ENCODE peak calls at places on chromosomes 1 and 21, in ten cellular contexts. P, L, T, B, X, S, Z, J, F and U are unnamed samples.

GRCh38 chr1:154962238-154962678 is 676 bp upstream of the PYGO2 start:
- DNase-seq in T (peak; percentile 50), J (peak; percentile 69), P (no peak), F (no peak), S (no peak), X (no peak), Z (peak; percentile 41), B (no peak), L (peak; percentile 22), U (peak; percentile 39)

GRCh38 chr1:55275976-55276375 is 60.8 kb upstream of the USP24 start:
- DNase-seq in F (no peak), B (no peak), Z (peak; percentile 28), T (no peak), X (no peak), P (no peak), J (no peak), S (no peak), L (peak; percentile 28), U (peak; percentile 48)

GRCh38 chr1:121546830-121547680 is 362.3 kb downstream of the SRGAP2C start:
- DNase-seq in F (no peak), T (peak; percentile 5), J (no peak), L (no peak), X (no peak), P (no peak), B (no peak), S (no peak), Z (peak; percentile 74), U (peak; percentile 6)

GRCh38 chr1:229012823-229013222 is 258.1 kb upstream of the RAB4A start:
- DNase-seq in S (no peak), J (no peak), L (peak; percentile 52), B (no peak), F (no peak), P (no peak), Z (no peak), X (no peak), T (no peak), U (no peak)

GRCh38 chr1:240914506-240914905 is 302.6 kb upstream of the GREM2 start:
- DNase-seq in P (no peak), J (no peak), X (no peak), L (no peak), S (no peak), B (no peak), Z (no peak), F (no peak), T (no peak), U (no peak)

GRCh38 chr1:152481869-152482664 is 28.5 kb upstream of the LCE5A start:
- DNase-seq in Z (no peak), S (no peak), F (no peak), B (no peak), P (no peak), J (no peak), T (no peak), X (no peak), L (no peak), U (no peak)

GRCh38 chr1:230701895-230702768 is 11.8 kb downstream of the AGT start:
- DNase-seq in F (no peak), B (no peak), X (no peak), P (no peak), S (no peak), T (no peak), J (no peak), L (no peak), Z (no peak), U (no peak)

GRCh38 chr1:207751790-207752455 is at the start of gene CD46:
- DNase-seq in T (peak; percentile 98), L (peak; percentile 85), S (peak; percentile 93), F (peak; percentile 98), X (peak; percentile 99), B (peak; percentile 99), Z (peak; percentile 94), P (peak; percentile 95), J (peak; percentile 99), U (peak; percentile 97)

GRCh38 chr1:242016518-242016917 is 17.6 kb upstream of the MAP1LC3C start:
- DNase-seq in T (no peak), Z (no peak), B (no peak), L (no peak), F (no peak), J (no peak), S (no peak), P (no peak), X (no peak), U (no peak)

GRCh38 chr1:36081926-36082485 is 1.9 kb upstream of the TEKT2 start:
- DNase-seq in X (no peak), S (no peak), T (no peak), Z (no peak), F (no peak), L (no peak), B (no peak), P (no peak), J (no peak), U (no peak)

GRCh38 chr1:23793018-23793781 is 2.3 kb downstream of the LYPLA2 start:
- DNase-seq in S (peak; percentile 82), P (peak; percentile 22), L (no peak), B (peak; percentile 89), Z (peak; percentile 48), T (peak; percentile 50), X (peak; percentile 82), J (peak; percentile 87), F (no peak), U (peak; percentile 59)

GRCh38 chr21:31142600-31142999 is 104.3 kb upstream of the KRTAP19-8 start:
- DNase-seq in S (no peak), P (no peak), T (no peak), F (no peak), J (no peak), L (no peak), X (no peak), Z (no peak), B (no peak), U (no peak)
- TF ChIP-seq CTCF in S (no peak), P (no peak), T (no peak), F (no peak), J (no peak), L (no peak), X (no peak), Z (peak; percentile 20), B (no peak), U (no peak)

GRCh38 chr1:204126367-204126766 is 25.5 kb downstream of the ETNK2 start:
- DNase-seq in S (no peak), X (no peak), J (no peak), F (no peak), L (no peak), T (peak; percentile 53), B (no peak), Z (no peak), P (no peak), U (no peak)

GRCh38 chr1:204124639-204125038 is 27.2 kb downstream of the ETNK2 start:
- DNase-seq in X (no peak), L (no peak), T (no peak), S (no peak), P (no peak), Z (no peak), B (no peak), F (no peak), J (no peak), U (no peak)

GRCh38 chr1:204121840-204122555 is 29.8 kb downstream of the ETNK2 start:
- DNase-seq in B (no peak), X (no peak), P (no peak), S (no peak), F (no peak), J (no peak), T (no peak), Z (no peak), L (no peak), U (no peak)

GRCh38 chr1:204125759-204126351 is 26.0 kb downstream of the ETNK2 start:
- DNase-seq in T (no peak), J (no peak), F (no peak), S (no peak), X (no peak), P (no peak), L (no peak), Z (no peak), B (no peak), U (no peak)

DNA sequence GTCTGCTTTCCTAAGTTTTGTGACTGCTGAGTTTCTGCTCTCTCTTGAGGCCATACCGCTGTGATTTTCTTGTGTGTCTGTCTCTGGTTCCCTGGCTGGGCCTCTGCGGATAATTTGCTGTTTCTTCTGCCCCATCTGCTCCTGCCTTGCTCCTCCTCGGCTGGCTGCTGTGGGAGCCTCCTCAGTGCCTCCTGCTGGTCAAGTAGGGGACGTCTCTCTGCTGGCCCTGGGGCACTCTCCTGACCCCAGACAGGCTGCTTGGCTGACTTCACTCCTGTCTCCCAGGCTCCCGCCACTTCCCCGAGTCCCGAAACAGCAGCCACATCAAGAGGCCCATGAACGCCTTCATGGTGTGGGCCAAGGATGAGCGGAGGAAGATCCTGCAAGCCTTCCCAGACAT is 28.5 kb downstream of the ETNK2 start:
- DNase-seq in J (no peak), T (no peak), S (no peak), F (peak; percentile 43), L (peak; percentile 7), B (no peak), Z (no peak), P (no peak), X (no peak), U (no peak)
- TF ChIP-seq CTCF in J (peak; percentile 41), T (no peak), S (no peak), F (peak; percentile 35), L (peak; percentile 38), B (no peak), Z (peak; percentile 53), P (peak; percentile 29), X (peak; percentile 38), U (peak; percentile 36)

GRCh38 chr1:186957339-186957738 is 128.6 kb downstream of the PLA2G4A start:
- DNase-seq in S (no peak), Z (no peak), T (no peak), X (no peak), J (no peak), P (no peak), L (peak; percentile 15), F (no peak), B (no peak), U (no peak)

GRCh38 chr1:186958520-186958919 is 129.8 kb downstream of the PLA2G4A start:
- DNase-seq in S (peak; percentile 16), L (peak; percentile 91), P (no peak), Z (peak; percentile 86), J (no peak), X (no peak), F (no peak), B (no peak), T (no peak), U (peak; percentile 65)

GRCh38 chr1:186965847-186966246 is 137.1 kb downstream of the PLA2G4A start:
- DNase-seq in P (no peak), Z (no peak), S (no peak), J (no peak), B (no peak), L (peak; percentile 26), T (no peak), X (no peak), F (no peak), U (no peak)

DNA sequence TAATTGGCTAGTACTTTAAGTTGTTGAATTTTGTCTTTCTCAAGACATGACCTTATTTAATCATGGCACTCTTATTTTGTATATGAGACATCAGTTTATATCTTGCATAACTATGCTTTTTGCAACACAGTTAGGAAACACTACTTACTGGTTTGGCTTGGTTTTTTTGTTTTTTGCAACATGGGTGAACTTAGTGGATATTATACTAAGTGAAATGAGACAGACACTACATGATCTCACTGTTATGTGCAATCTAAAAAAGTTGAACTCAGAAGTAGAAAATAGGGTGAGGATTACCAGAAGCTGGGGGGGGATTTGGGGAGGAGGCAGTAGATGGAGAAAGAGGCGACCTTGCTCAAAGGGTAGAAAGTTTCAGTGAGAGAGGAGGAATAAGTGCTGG is 132.1 kb downstream of the PLA2G4A start:
- DNase-seq in T (no peak), J (no peak), X (no peak), Z (no peak), B (no peak), F (no peak), L (peak; percentile 60), P (no peak), S (no peak), U (no peak)
- TF ChIP-seq CTCF in T (no peak), J (no peak), X (no peak), Z (no peak), B (no peak), F (no peak), L (no peak), P (no peak), S (no peak), U (no peak)

GRCh38 chr1:200890818-200891773 is 3.6 kb upstream of the INAVA start:
- DNase-seq in L (peak; percentile 19), X (peak; percentile 46), S (peak; percentile 67), P (peak; percentile 75), Z (no peak), T (peak; percentile 30), B (no peak), F (peak; percentile 69), J (peak; percentile 77), U (peak; percentile 65)
- TF ChIP-seq CTCF in L (peak; percentile 47), X (peak; percentile 41), S (peak; percentile 38), P (peak; percentile 50), Z (peak; percentile 54), T (no peak), B (no peak), F (peak; percentile 19), J (peak; percentile 26), U (peak; percentile 63)